ENCODE peak calls at places on chromosomes 11 and 22, in seven cellular contexts. Z is pancreas; F is CD4-positive, alpha-beta T cell; C is glutamatergic neuron; B is activated CD8-positive, alpha-beta memory T cell treated with anti-CD3 and anti-CD28 coated beads for 1 hour; K is fibroblast of mammary gland; W is stimulated activated CD4-positive, alpha-beta T cell treated with anti-CD3 and anti-CD28 coated beads, Interleukin-15, amount 100 ng/mL, for 48 hours. D is an unnamed sample.
A peak's percentile ranks its signal among the peaks of the same experiment; 100 is the strongest.

GRCh38 chr11:107397357-107397756 is 60.3 kb downstream of the CWF19L2 start:
- DNase-seq in B (no peak), Z (no peak), K (no peak), C (peak; percentile 22), W (no peak), F (no peak), D (no peak)

GRCh38 chr11:46679252-46680163 is 20.9 kb downstream of the ARHGAP1 start:
- DNase-seq in K (no peak), C (no peak), Z (peak; percentile 70), B (no peak), W (no peak), F (no peak), D (no peak)

GRCh38 chr11:75204012-75204674 is 36.4 kb upstream of the TPBGL start:
- DNase-seq in W (no peak), K (no peak), Z (no peak), B (no peak), F (no peak), C (no peak), D (no peak)

GRCh38 chr11:34595391-34595790 is 25.5 kb upstream of the EHF start:
- DNase-seq in Z (no peak), B (no peak), W (no peak), K (no peak), C (no peak), F (no peak), D (no peak)

GRCh38 chr11:61333638-61334433 is 808 bp downstream of the TKFC start:
- DNase-seq in B (no peak), Z (no peak), W (peak; percentile 7), K (no peak), C (no peak), F (no peak), D (no peak)

GRCh38 chr11:68007498-68008380 is 2.4 kb upstream of the ALDH3B1 start:
- DNase-seq in W (no peak), Z (no peak), C (no peak), K (no peak), B (no peak), F (no peak), D (no peak)

GRCh38 chr11:76013526-76013925 is 192.8 kb downstream of the WNT11 start:
- DNase-seq in W (no peak), F (no peak), C (no peak), K (no peak), B (no peak), Z (no peak), D (no peak)

GRCh38 chr11:27174026-27174425 is 133.4 kb downstream of the BBOX1 start:
- DNase-seq in F (no peak), B (no peak), Z (no peak), K (no peak), C (no peak), W (no peak), D (no peak)

GRCh38 chr11:111097191-111097590 is 148.3 kb upstream of the POU2AF2 start:
- DNase-seq in F (no peak), W (no peak), Z (peak; percentile 9), C (no peak), B (no peak), K (peak; percentile 42), D (no peak)

GRCh38 chr22:44452531-44453420 is 45.3 kb downstream of the RTL6 start:
- DNase-seq in K (no peak), B (no peak), W (no peak), C (no peak), Z (no peak), F (no peak), D (no peak)